ENCODE peak calls at places on chromosomes 16 and 17, in five cellular contexts. V is activated B cell treated with CpG ODN at 0.5 μM for 24 hours, L is WTC11, N is BE2C, G is endothelial cell. B is an unnamed sample.

GRCh38 chr17:66006654-66007053 is 185.3 kb downstream of the CEP112 start:
- DNase-seq in V (no peak), L (no peak), N (no peak), G (no peak), B (no peak)

GRCh38 chr17:41483991-41484826 is 3.3 kb upstream of the KRT35 start:
- DNase-seq in V (no peak), L (no peak), N (no peak), G (no peak), B (no peak)

GRCh38 chr16:30005341-30006094 is 5.3 kb downstream of the DOC2A start:
- DNase-seq in V (peak; percentile 31), L (no peak), N (peak; percentile 73), G (peak; percentile 64), B (peak; percentile 66)

GRCh38 chr17:31381165-31381668 is 10.3 kb upstream of the RAB11FIP4 start:
- DNase-seq in V (no peak), L (no peak), N (no peak), G (no peak), B (no peak)

GRCh38 chr16:28279006-28279405 is 13.3 kb upstream of the SBK1 start:
- DNase-seq in V (no peak), L (no peak), N (no peak), G (no peak), B (no peak)

GRCh38 chr17:77802333-77802615 is 156.2 kb upstream of the TNRC6C start:
- DNase-seq in V (no peak), L (no peak), N (no peak), G (no peak), B (peak; percentile 32)

GRCh38 chr17:49223168-49223516 is 7.4 kb downstream of the PHOSPHO1 start:
- DNase-seq in V (no peak), L (no peak), N (no peak), G (no peak), B (no peak)

GRCh38 chr17:2093349-2093748 is 38.4 kb downstream of the HIC1 start:
- DNase-seq in V (no peak), L (no peak), N (peak; percentile 27), G (no peak), B (no peak)

GRCh38 chr17:8552582-8553320 is 77.8 kb downstream of the MYH10 start:
- DNase-seq in V (no peak), L (no peak), N (peak; percentile 10), G (no peak), B (no peak)

GRCh38 chr16:84378567-84378966 is 10.2 kb downstream of the ATP2C2 start:
- DNase-seq in V (no peak), L (no peak), N (no peak), G (no peak), B (no peak)

GRCh38 chr17:16381496-16381820 is 567 bp downstream of the UBB start:
- DNase-seq in V (no peak), L (no peak), N (no peak), G (no peak), B (no peak)

GRCh38 chr17:34447406-34447805 is 84.4 kb upstream of the CCL1 start:
- DNase-seq in V (no peak), L (no peak), N (no peak), G (no peak), B (no peak)

GRCh38 chr17:34442387-34443111 is 79.5 kb upstream of the CCL1 start:
- DNase-seq in V (no peak), L (no peak), N (no peak), G (no peak), B (no peak)

GRCh38 chr17:34445145-34445544 is 82.1 kb upstream of the CCL1 start:
- DNase-seq in V (no peak), L (no peak), N (no peak), G (no peak), B (no peak)

GRCh38 chr17:34443832-34444469 is 80.9 kb upstream of the CCL1 start:
- DNase-seq in V (no peak), L (peak; percentile 56), N (peak; percentile 54), G (peak; percentile 53), B (peak; percentile 68)
- TF ChIP-seq CTCF in V (no peak), L (peak; percentile 40), N (peak; percentile 66), G (no peak), B (peak; percentile 42)

GRCh38 chr17:44636562-44636961 is 19.7 kb upstream of the MEIOC start:
- DNase-seq in V (no peak), L (no peak), N (no peak), G (no peak), B (no peak)
- TF ChIP-seq CTCF in V (no peak), L (no peak), N (peak; percentile 20), G (no peak), B (no peak)

GRCh38 chr16:14186007-14186953 is 115.2 kb downstream of the MRTFB start:
- DNase-seq in V (no peak), L (peak; percentile 46), N (peak; percentile 68), G (peak; percentile 24), B (peak; percentile 28)
- TF ChIP-seq CTCF in V (no peak), L (peak; percentile 16), N (peak; percentile 68), G (peak; percentile 70), B (peak; percentile 60)

GRCh38 chr16:49337814-49338350 is 35.7 kb upstream of the C16orf78 start:
- DNase-seq in V (no peak), L (no peak), N (no peak), G (no peak), B (no peak)

GRCh38 chr16:49341706-49342105 is 31.9 kb upstream of the C16orf78 start:
- DNase-seq in V (no peak), L (no peak), N (no peak), G (no peak), B (no peak)

GRCh38 chr16:49336581-49336980 is 37.0 kb upstream of the C16orf78 start:
- DNase-seq in V (no peak), L (no peak), N (no peak), G (no peak), B (no peak)

GRCh38 chr16:49340466-49340865 is 33.1 kb upstream of the C16orf78 start:
- DNase-seq in V (no peak), L (no peak), N (no peak), G (no peak), B (no peak)

GRCh38 chr16:49338867-49339266 is 34.7 kb upstream of the C16orf78 start:
- DNase-seq in V (no peak), L (no peak), N (no peak), G (no peak), B (no peak)
- TF ChIP-seq CTCF in V (no peak), L (no peak), N (no peak), G (no peak), B (no peak)

GRCh38 chr17:151886-152859 is 14.8 kb downstream of the SCGB1C2 start:
- DNase-seq in V (peak; percentile 12), L (no peak), N (no peak), G (no peak), B (peak; percentile 8)
- TF ChIP-seq CTCF in V (no peak), L (no peak), N (no peak), G (no peak), B (no peak)

GRCh38 chr17:22507823-22508222 is 815.5 kb downstream of the KCNJ18 start:
- DNase-seq in V (no peak), L (no peak), N (no peak), G (no peak), B (no peak)
- TF ChIP-seq CTCF in V (no peak), L (no peak), N (peak; percentile 12), G (no peak), B (no peak)

DNA sequence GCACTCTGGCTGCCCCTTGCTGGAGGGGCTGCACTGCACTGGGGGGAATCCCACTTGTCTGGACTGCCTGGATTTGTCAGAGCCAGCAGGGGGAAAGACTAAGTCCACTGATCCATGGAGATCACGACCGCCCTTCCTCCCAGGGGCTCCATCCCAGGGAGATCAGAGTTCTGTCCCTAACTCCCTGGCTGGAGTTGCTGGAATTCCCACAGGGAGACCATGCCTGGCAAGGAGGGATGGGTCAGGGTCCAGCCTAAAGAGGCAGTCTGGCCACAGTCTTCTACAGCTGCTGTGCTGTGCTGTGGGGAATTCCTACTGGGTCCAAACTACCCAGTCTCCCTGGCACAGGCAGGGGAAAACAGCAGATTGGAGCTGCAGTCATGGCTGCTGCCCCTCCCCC is 311.9 kb downstream of the ZFHX3 start:
- DNase-seq in V (no peak), L (no peak), N (no peak), G (no peak), B (no peak)
- TF ChIP-seq CTCF in V (no peak), L (no peak), N (no peak), G (no peak), B (no peak)

B was measured in glutamatergic neuron.